ENCODE peak calls at places on chromosomes 1 and 21, in five cellular contexts. B is fibroblast of pulmonary artery, Y is breast epithelium, H is AG09309, C is astrocyte of the cerebellum. W is an unnamed sample.

GRCh38 chr1:62593825-62594394 is 3.4 kb upstream of the ANGPTL3 start:
- DNase-seq in B (peak), Y (no peak), C (no peak), H (no peak), W (no peak)

GRCh38 chr1:155254714-155255242 is 505 bp downstream of the ENTREP3 start:
- DNase-seq in B (no peak), Y (no peak), C (no peak), H (no peak), W (no peak)

GRCh38 chr1:56576880-56577858 is 2.2 kb downstream of the PLPP3 start:
- DNase-seq in H (no peak), Y (no peak), B (peak), C (no peak), W (no peak)

GRCh38 chr1:87221008-87221407 is 107.7 kb upstream of the LMO4 start:
- DNase-seq in B (no peak), C (no peak), H (no peak), Y (no peak), W (no peak)

GRCh38 chr1:220565670-220566069 is 37.7 kb downstream of the MARK1 start:
- DNase-seq in B (no peak), C (no peak), Y (no peak), H (no peak), W (no peak)

GRCh38 chr1:158425020-158425419 is 1.0 kb downstream of the OR10K2 start:
- DNase-seq in B (no peak), Y (no peak), H (no peak), C (no peak), W (no peak)

GRCh38 chr1:147338571-147338970 is 96.1 kb downstream of the CHD1L start:
- DNase-seq in B (peak), H (no peak), Y (no peak), C (no peak), W (no peak)

GRCh38 chr1:6358757-6359567 is 34.6 kb downstream of the ACOT7 start:
- DNase-seq in H (no peak), C (peak), B (peak), Y (no peak), W (no peak)

GRCh38 chr21:39612233-39613028 is at the start of gene B3GALT5:
- DNase-seq in H (no peak), Y (no peak), B (no peak), C (no peak), W (no peak)

GRCh38 chr1:233819042-233819441 is 85.4 kb upstream of the SLC35F3 start:
- DNase-seq in C (no peak), B (no peak), Y (no peak), H (no peak), W (no peak)

GRCh38 chr1:156006666-156007376 is 13.9 kb downstream of the SSR2 start:
- DNase-seq in H (no peak), C (no peak), Y (peak), B (no peak), W (no peak)

GRCh38 chr1:224217655-224218615 is 34.9 kb downstream of the DEGS1 start:
- DNase-seq in B (no peak), H (no peak), Y (no peak), C (no peak), W (no peak)

GRCh38 chr1:1418464-1419362 is 2.4 kb downstream of the ANKRD65 start:
- DNase-seq in C (no peak), Y (no peak), B (no peak), H (no peak), W (no peak)

GRCh38 chr1:31934706-31935629 is 3.2 kb downstream of the PTP4A2 start:
- DNase-seq in B (peak), Y (no peak), C (peak), H (no peak), W (no peak)

GRCh38 chr1:168959382-168959781 is 147.1 kb upstream of the ATP1B1 start:
- DNase-seq in H (no peak), C (no peak), Y (no peak), B (no peak), W (no peak)

GRCh38 chr1:239951518-239952130 is 140.1 kb upstream of the FMN2 start:
- DNase-seq in C (peak), H (peak), B (peak), Y (peak), W (peak)

GRCh38 chr21:43881918-43882317 is 16.9 kb downstream of the AGPAT3 start:
- DNase-seq in Y (no peak), H (no peak), C (no peak), B (no peak), W (no peak)

GRCh38 chr1:17792421-17792820 is 37.3 kb downstream of the ACTL8 start:
- DNase-seq in C (no peak), H (no peak), Y (no peak), B (no peak), W (no peak)

GRCh38 chr1:75732703-75733102 is 8.2 kb downstream of the ACADM start:
- DNase-seq in C (no peak), B (no peak), Y (no peak), H (no peak), W (no peak)

GRCh38 chr1:221093903-221094865 is 214.9 kb downstream of the HLX start:
- DNase-seq in H (no peak), Y (no peak), B (no peak), C (no peak), W (no peak)

GRCh38 chr1:24275510-24275909 is 43.6 kb upstream of the GRHL3 start:
- DNase-seq in Y (no peak), C (peak), H (no peak), B (peak), W (no peak)

GRCh38 chr1:226497991-226498689 is 50.4 kb upstream of the STUM start:
- DNase-seq in C (no peak), H (no peak), B (no peak), Y (no peak), W (no peak)

GRCh38 chr21:33578959-33579542 is 9.4 kb downstream of the DONSON start:
- DNase-seq in H (no peak), Y (no peak), B (peak), C (no peak), W (no peak)

GRCh38 chr1:38746966-38747600 is 112.5 kb downstream of the RRAGC start:
- DNase-seq in B (no peak), H (no peak), Y (no peak), C (no peak), W (no peak)

GRCh38 chr1:77370161-77370560 is 88.3 kb downstream of the AK5 start:
- DNase-seq in H (no peak), Y (no peak), B (no peak), C (no peak), W (no peak)

GRCh38 chr1:97379387-97380075 is 541.3 kb downstream of the DPYD start:
- DNase-seq in C (no peak), B (peak), H (peak), Y (no peak), W (peak)

GRCh38 chr1:16006552-16007485 is 2.8 kb downstream of the SRARP start:
- DNase-seq in H (no peak), B (peak), C (no peak), Y (no peak), W (no peak)

GRCh38 chr1:219576931-219577330 is 36.0 kb downstream of the ZC3H11B start:
- DNase-seq in B (no peak), H (no peak), C (no peak), Y (no peak), W (no peak)

GRCh38 chr1:6888268-6888667 is 103.0 kb downstream of the CAMTA1 start:
- DNase-seq in B (peak), C (no peak), H (no peak), Y (no peak), W (no peak)

GRCh38 chr1:30955448-30956015 is 47.0 kb upstream of the SDC3 start:
- DNase-seq in C (peak), B (peak), Y (no peak), H (no peak), W (no peak)

GRCh38 chr1:3066826-3067225 is 2.2 kb upstream of the PRDM16 start:
- DNase-seq in Y (no peak), H (no peak), C (no peak), B (no peak), W (no peak)

GRCh38 chr1:3065797-3066196 is 3.2 kb upstream of the PRDM16 start:
- DNase-seq in C (no peak), B (no peak), Y (no peak), H (no peak), W (no peak)

GRCh38 chr1:3067301-3067670 is 1.7 kb upstream of the PRDM16 start:
- DNase-seq in H (no peak), Y (no peak), B (no peak), C (no peak), W (no peak)

GRCh38 chr1:3065396-3065795 is 3.6 kb upstream of the PRDM16 start:
- DNase-seq in Y (no peak), B (no peak), C (no peak), H (no peak), W (no peak)

GRCh38 chr1:3066250-3066711 is 2.7 kb upstream of the PRDM16 start:
- DNase-seq in C (no peak), B (no peak), H (no peak), Y (no peak), W (no peak)
- TF ChIP-seq CTCF in C (peak), B (peak), H (no peak), Y (peak), W (peak)

GRCh38 chr1:228404107-228404720 is 2.4 kb downstream of the TRIM11 start:
- DNase-seq in Y (no peak), H (no peak), B (no peak), C (no peak), W (no peak)

GRCh38 chr1:228400692-228401454 is 5.8 kb downstream of the TRIM11 start:
- DNase-seq in B (no peak), Y (no peak), C (no peak), H (no peak), W (no peak)

GRCh38 chr1:228403231-228403631 is 3.4 kb downstream of the TRIM11 start:
- DNase-seq in Y (no peak), B (no peak), C (no peak), H (no peak), W (no peak)

GRCh38 chr1:228401782-228402637 is 4.6 kb downstream of the TRIM11 start:
- DNase-seq in Y (no peak), B (no peak), C (no peak), H (no peak), W (no peak)

DNA sequence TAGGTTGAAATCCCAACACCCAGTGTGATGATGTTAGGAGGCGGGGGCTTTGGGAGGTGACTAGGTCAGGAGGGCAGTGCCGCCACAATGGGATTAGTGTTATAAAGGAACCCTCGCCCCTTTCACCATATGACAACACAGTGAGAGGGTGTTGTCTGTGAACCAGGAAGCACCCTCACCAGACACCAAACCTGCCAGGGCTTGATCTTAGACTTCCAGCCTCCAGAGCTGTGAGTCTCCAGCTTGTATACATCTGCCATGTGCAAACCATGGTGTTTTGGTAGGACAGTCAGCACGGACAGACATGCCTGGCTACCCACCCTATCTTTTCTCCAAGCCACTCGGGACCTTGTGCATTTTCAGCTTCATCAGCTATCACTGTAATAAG is 4.0 kb downstream of the TRIM11 start:
- DNase-seq in Y (no peak), C (no peak), H (no peak), B (no peak), W (no peak)
- H3K4me3 ChIP-seq in Y (no peak), C (no peak), H (no peak), B (no peak), W (no peak)

GRCh38 chr1:9593492-9594465 is 5.1 kb downstream of the TMEM201 start:
- DNase-seq in C (no peak), Y (no peak), H (no peak), B (peak), W (no peak)
- TF ChIP-seq CTCF in C (peak), Y (no peak), H (no peak), B (no peak), W (no peak)

GRCh38 chr1:22711591-22712501 is 1.2 kb downstream of the EPHB2 start:
- DNase-seq in Y (no peak), B (peak), C (no peak), H (no peak), W (no peak)
- H3K4me3 ChIP-seq in Y (peak), B (peak), C (peak), H (peak), W (peak)

GRCh38 chr1:42846257-42847110 is at the start of gene ZNF691:
- DNase-seq in B (peak), C (peak), Y (peak), H (peak), W (peak)
- TF ChIP-seq CTCF in B (peak), C (peak), Y (no peak), H (peak), W (peak)

GRCh38 chr1:22376546-22376945 is 75.1 kb upstream of the ZBTB40 start:
- DNase-seq in B (no peak), Y (no peak), H (no peak), C (no peak), W (no peak)

GRCh38 chr1:22375601-22376000 is 76.0 kb upstream of the ZBTB40 start:
- DNase-seq in Y (no peak), B (no peak), C (no peak), H (no peak), W (no peak)

GRCh38 chr1:22373252-22373651 is 78.4 kb upstream of the ZBTB40 start:
- DNase-seq in Y (no peak), B (no peak), C (no peak), H (no peak), W (no peak)

GRCh38 chr1:22376976-22377375 is 74.7 kb upstream of the ZBTB40 start:
- DNase-seq in H (no peak), C (no peak), B (no peak), Y (no peak), W (no peak)

DNA sequence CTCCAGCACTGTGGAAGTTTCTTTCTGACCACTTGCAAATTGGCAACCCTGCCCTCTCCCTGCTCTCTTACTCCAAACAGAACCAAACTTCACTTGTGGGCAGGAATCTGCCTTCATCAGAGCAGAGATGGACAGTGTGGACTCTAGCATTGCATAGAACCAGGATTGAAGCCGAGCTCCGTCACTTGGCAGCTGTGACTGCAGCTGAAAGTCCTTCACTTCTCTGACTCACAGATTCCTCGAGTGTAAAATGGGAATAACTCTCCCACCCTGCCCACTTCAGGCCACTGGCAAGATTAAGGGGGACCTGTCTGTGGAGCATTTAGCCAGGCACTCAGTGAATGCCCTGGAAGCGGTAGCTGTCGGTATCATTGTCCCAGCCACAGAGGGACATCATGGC is 75.7 kb upstream of the ZBTB40 start:
- DNase-seq in B (no peak), C (no peak), H (no peak), Y (no peak), W (no peak)
- H3K4me3 ChIP-seq in B (no peak), C (no peak), H (no peak), Y (no peak), W (no peak)

GRCh38 chr1:43651922-43652321 is 2.0 kb downstream of the KDM4A start:
- DNase-seq in C (no peak), H (no peak), Y (no peak), B (no peak), W (no peak)

GRCh38 chr1:43655953-43656352 is 6.0 kb downstream of the KDM4A start:
- DNase-seq in H (no peak), Y (no peak), C (no peak), B (no peak), W (no peak)

GRCh38 chr1:43653339-43653738 is 3.4 kb downstream of the KDM4A start:
- DNase-seq in Y (no peak), C (peak), B (peak), H (no peak), W (no peak)

GRCh38 chr1:43651188-43651587 is 1.2 kb downstream of the KDM4A start:
- DNase-seq in B (no peak), H (no peak), Y (no peak), C (no peak), W (no peak)

DNA sequence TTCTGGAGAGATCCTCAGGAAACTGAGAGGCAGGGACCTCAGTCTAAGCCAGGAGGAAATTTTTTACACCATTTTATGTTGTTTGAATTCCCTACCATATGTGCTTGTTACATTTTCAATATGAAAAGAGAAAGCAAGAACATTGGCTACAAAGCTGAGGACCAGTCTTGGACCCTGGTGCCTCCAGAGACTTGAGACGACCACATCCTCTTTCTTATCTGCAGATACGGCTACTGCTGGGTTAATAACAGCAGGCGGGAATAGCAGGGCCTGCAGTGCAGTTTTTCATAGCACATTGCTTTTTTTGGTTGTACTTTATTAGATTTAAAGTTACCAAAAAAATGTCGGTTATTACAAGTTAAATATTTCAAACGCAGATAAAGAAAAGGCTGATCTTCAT is 3.9 kb downstream of the KDM4A start:
- DNase-seq in Y (no peak), C (no peak), B (no peak), H (no peak), W (no peak)
- TF ChIP-seq CTCF in Y (no peak), C (no peak), B (no peak), H (no peak), W (no peak)

W was measured in epithelial cell of proximal tubule.